ENCODE peak calls at places on chromosomes 4 and X, in five cellular contexts. H, X, C, V and Z are unnamed samples.

GRCh38 chrX:10582215-10582733 is 38.1 kb downstream of the MID1 start:
- DNase-seq in C (no peak), H (peak), V (no peak), X (no peak), Z (no peak)

GRCh38 chrX:105313596-105313995 is 93.1 kb upstream of the TEX13A start:
- DNase-seq in H (no peak), V (peak), X (no peak), C (no peak), Z (no peak)

GRCh38 chr4:54941994-54942552 is 183.3 kb downstream of the KDR start:
- DNase-seq in X (peak), V (no peak), C (peak), H (no peak), Z (no peak)

GRCh38 chr4:79653871-79654270 is 245.8 kb upstream of the GK2 start:
- DNase-seq in H (no peak), C (no peak), X (no peak), V (no peak), Z (no peak)

GRCh38 chr4:105474110-105474518 is 252 bp upstream of the PPA2 start:
- DNase-seq in X (peak), V (peak), H (peak), C (no peak), Z (peak)

GRCh38 chrX:13029831-13030771 is 14.3 kb downstream of the FAM9C start:
- DNase-seq in X (peak), V (no peak), H (peak), C (no peak), Z (peak)

GRCh38 chr4:25863347-25863784 is 578 bp upstream of the SEL1L3 start:
- DNase-seq in V (no peak), H (no peak), C (no peak), X (no peak), Z (peak)

GRCh38 chr4:39905656-39906055 is 72.1 kb downstream of the PDS5A start:
- DNase-seq in X (no peak), V (no peak), C (no peak), H (no peak), Z (no peak)

GRCh38 chr4:3668825-3669552 is 97.2 kb upstream of the ADRA2C start:
- DNase-seq in C (no peak), X (no peak), H (no peak), V (no peak), Z (no peak)

GRCh38 chr4:24856586-24856985 is 56.3 kb downstream of the CCDC149 start:
- DNase-seq in C (no peak), V (no peak), X (no peak), H (peak), Z (no peak)

GRCh38 chrX:67587946-67588624 is 44.3 kb downstream of the AR start:
- DNase-seq in X (peak), C (no peak), V (no peak), H (peak), Z (no peak)